ENCODE peak calls at places on chromosome 6, in eight cellular contexts. One of them, this sample, is unnamed.

GRCh38 chr6:2799936-2800527 is 34.8 kb downstream of the WRNIP1 start:
- DNase-seq in tibial nerve: no peak
- DNase-seq in pancreas: no peak
- DNase-seq in activated CD8-positive, alpha-beta T cell treated with anti-CD3 and anti-CD28 coated beads for 36 hours: peak
- DNase-seq in GM12865: no peak
- DNase-seq in GM23338: no peak
- DNase-seq in heart right ventricle: no peak
- DNase-seq in mesothelial cell of epicardium: no peak
- DNase-seq in this sample: no peak

GRCh38 chr6:28220164-28221133 is 4.6 kb upstream of the ZSCAN9 start:
- DNase-seq in pancreas: no peak
- DNase-seq in tibial nerve: no peak
- DNase-seq in mesothelial cell of epicardium: no peak
- DNase-seq in GM12865: no peak
- DNase-seq in GM23338: no peak
- DNase-seq in activated CD8-positive, alpha-beta T cell treated with anti-CD3 and anti-CD28 coated beads for 36 hours: no peak
- DNase-seq in heart right ventricle: no peak
- DNase-seq in this sample: no peak

GRCh38 chr6:21767891-21768659 is 174.5 kb downstream of the SOX4 start:
- DNase-seq in tibial nerve: no peak
- DNase-seq in heart right ventricle: no peak
- DNase-seq in GM23338: no peak
- DNase-seq in pancreas: no peak
- DNase-seq in mesothelial cell of epicardium: no peak
- DNase-seq in GM12865: peak
- DNase-seq in activated CD8-positive, alpha-beta T cell treated with anti-CD3 and anti-CD28 coated beads for 36 hours: no peak
- DNase-seq in this sample: no peak

GRCh38 chr6:36809933-36810844 is 29.1 kb downstream of the CPNE5 start:
- DNase-seq in GM12865: no peak
- DNase-seq in heart right ventricle: no peak
- DNase-seq in tibial nerve: no peak
- DNase-seq in GM23338: peak
- DNase-seq in pancreas: no peak
- DNase-seq in activated CD8-positive, alpha-beta T cell treated with anti-CD3 and anti-CD28 coated beads for 36 hours: no peak
- DNase-seq in mesothelial cell of epicardium: no peak
- DNase-seq in this sample: no peak

GRCh38 chr6:138382498-138383265 is 5.0 kb downstream of the SMIM28 start:
- DNase-seq in GM23338: peak
- DNase-seq in GM12865: no peak
- DNase-seq in pancreas: no peak
- DNase-seq in mesothelial cell of epicardium: no peak
- DNase-seq in heart right ventricle: no peak
- DNase-seq in activated CD8-positive, alpha-beta T cell treated with anti-CD3 and anti-CD28 coated beads for 36 hours: no peak
- DNase-seq in tibial nerve: no peak
- DNase-seq in this sample: no peak

GRCh38 chr6:122869437-122870024 is 80.5 kb downstream of the SMPDL3A start:
- DNase-seq in mesothelial cell of epicardium: no peak
- DNase-seq in GM12865: peak
- DNase-seq in tibial nerve: no peak
- DNase-seq in heart right ventricle: peak
- DNase-seq in activated CD8-positive, alpha-beta T cell treated with anti-CD3 and anti-CD28 coated beads for 36 hours: peak
- DNase-seq in GM23338: peak
- DNase-seq in pancreas: peak
- DNase-seq in this sample: peak

GRCh38 chr6:157253699-157254098 is 69.6 kb downstream of the TMEM242 start:
- DNase-seq in pancreas: no peak
- DNase-seq in heart right ventricle: no peak
- DNase-seq in activated CD8-positive, alpha-beta T cell treated with anti-CD3 and anti-CD28 coated beads for 36 hours: no peak
- DNase-seq in tibial nerve: no peak
- DNase-seq in mesothelial cell of epicardium: no peak
- DNase-seq in GM12865: no peak
- DNase-seq in GM23338: no peak
- DNase-seq in this sample: no peak

GRCh38 chr6:91241946-91242613 is 655.2 kb upstream of the MAP3K7 start:
- DNase-seq in GM23338: no peak
- DNase-seq in heart right ventricle: no peak
- DNase-seq in pancreas: no peak
- DNase-seq in activated CD8-positive, alpha-beta T cell treated with anti-CD3 and anti-CD28 coated beads for 36 hours: no peak
- DNase-seq in GM12865: no peak
- DNase-seq in mesothelial cell of epicardium: no peak
- DNase-seq in tibial nerve: no peak
- DNase-seq in this sample: no peak

GRCh38 chr6:21596379-21597242 is 3.1 kb downstream of the SOX4 start:
- DNase-seq in mesothelial cell of epicardium: peak
- DNase-seq in heart right ventricle: peak
- DNase-seq in tibial nerve: no peak
- DNase-seq in activated CD8-positive, alpha-beta T cell treated with anti-CD3 and anti-CD28 coated beads for 36 hours: peak
- DNase-seq in GM12865: peak
- DNase-seq in pancreas: peak
- DNase-seq in GM23338: peak
- DNase-seq in this sample: peak

GRCh38 chr6:47631248-47632196 is 66.9 kb upstream of the ADGRF4 start:
- DNase-seq in GM12865: peak
- DNase-seq in mesothelial cell of epicardium: no peak
- DNase-seq in pancreas: no peak
- DNase-seq in activated CD8-positive, alpha-beta T cell treated with anti-CD3 and anti-CD28 coated beads for 36 hours: peak
- DNase-seq in GM23338: peak
- DNase-seq in heart right ventricle: no peak
- DNase-seq in tibial nerve: no peak
- DNase-seq in this sample: peak

GRCh38 chr6:157133856-157134255 is 189.5 kb downstream of the TMEM242 start:
- DNase-seq in GM23338: no peak
- DNase-seq in mesothelial cell of epicardium: no peak
- DNase-seq in heart right ventricle: no peak
- DNase-seq in GM12865: no peak
- DNase-seq in activated CD8-positive, alpha-beta T cell treated with anti-CD3 and anti-CD28 coated beads for 36 hours: no peak
- DNase-seq in tibial nerve: no peak
- DNase-seq in pancreas: no peak
- DNase-seq in this sample: no peak

GRCh38 chr6:45655630-45656422 is 278.1 kb upstream of the SUPT3H start:
- DNase-seq in activated CD8-positive, alpha-beta T cell treated with anti-CD3 and anti-CD28 coated beads for 36 hours: no peak
- DNase-seq in GM12865: no peak
- DNase-seq in tibial nerve: no peak
- DNase-seq in pancreas: no peak
- DNase-seq in heart right ventricle: no peak
- DNase-seq in mesothelial cell of epicardium: no peak
- DNase-seq in GM23338: no peak
- DNase-seq in this sample: no peak

GRCh38 chr6:160007118-160007517 is 38.2 kb downstream of the IGF2R start:
- DNase-seq in activated CD8-positive, alpha-beta T cell treated with anti-CD3 and anti-CD28 coated beads for 36 hours: no peak
- DNase-seq in mesothelial cell of epicardium: no peak
- DNase-seq in GM23338: no peak
- DNase-seq in tibial nerve: no peak
- DNase-seq in GM12865: no peak
- DNase-seq in heart right ventricle: no peak
- DNase-seq in pancreas: no peak
- DNase-seq in this sample: no peak

GRCh38 chr6:47106721-47107197 is 64.6 kb upstream of the ADGRF1 start:
- DNase-seq in tibial nerve: no peak
- DNase-seq in mesothelial cell of epicardium: no peak
- DNase-seq in GM23338: peak
- DNase-seq in pancreas: no peak
- DNase-seq in activated CD8-positive, alpha-beta T cell treated with anti-CD3 and anti-CD28 coated beads for 36 hours: no peak
- DNase-seq in heart right ventricle: no peak
- DNase-seq in GM12865: no peak
- DNase-seq in this sample: no peak

GRCh38 chr6:41560440-41561192 is 14.4 kb downstream of the FOXP4 start:
- DNase-seq in GM23338: peak
- DNase-seq in activated CD8-positive, alpha-beta T cell treated with anti-CD3 and anti-CD28 coated beads for 36 hours: peak
- DNase-seq in GM12865: peak
- DNase-seq in tibial nerve: no peak
- DNase-seq in heart right ventricle: peak
- DNase-seq in pancreas: peak
- DNase-seq in mesothelial cell of epicardium: peak
- DNase-seq in this sample: peak

GRCh38 chr6:21665101-21665435 is 71.5 kb downstream of the SOX4 start:
- DNase-seq in heart right ventricle: no peak
- DNase-seq in pancreas: no peak
- DNase-seq in GM12865: no peak
- DNase-seq in mesothelial cell of epicardium: no peak
- DNase-seq in tibial nerve: no peak
- DNase-seq in GM23338: no peak
- DNase-seq in activated CD8-positive, alpha-beta T cell treated with anti-CD3 and anti-CD28 coated beads for 36 hours: no peak
- DNase-seq in this sample: peak

GRCh38 chr6:34757687-34758274 is 476 bp downstream of the SNRPC start:
- DNase-seq in GM23338: no peak
- DNase-seq in pancreas: no peak
- DNase-seq in heart right ventricle: no peak
- DNase-seq in mesothelial cell of epicardium: no peak
- DNase-seq in activated CD8-positive, alpha-beta T cell treated with anti-CD3 and anti-CD28 coated beads for 36 hours: no peak
- DNase-seq in tibial nerve: no peak
- DNase-seq in GM12865: no peak
- DNase-seq in this sample: no peak

GRCh38 chr6:35425284-35425683 is 26.9 kb upstream of the FANCE start:
- DNase-seq in tibial nerve: no peak
- DNase-seq in activated CD8-positive, alpha-beta T cell treated with anti-CD3 and anti-CD28 coated beads for 36 hours: no peak
- DNase-seq in GM23338: no peak
- DNase-seq in mesothelial cell of epicardium: no peak
- DNase-seq in pancreas: no peak
- DNase-seq in heart right ventricle: no peak
- DNase-seq in GM12865: no peak
- DNase-seq in this sample: no peak

GRCh38 chr6:36374956-36375355 is 12.5 kb downstream of the ETV7 start:
- DNase-seq in GM23338: no peak
- DNase-seq in heart right ventricle: no peak
- DNase-seq in pancreas: no peak
- DNase-seq in activated CD8-positive, alpha-beta T cell treated with anti-CD3 and anti-CD28 coated beads for 36 hours: no peak
- DNase-seq in GM12865: no peak
- DNase-seq in tibial nerve: no peak
- DNase-seq in mesothelial cell of epicardium: no peak
- DNase-seq in this sample: no peak

DNA sequence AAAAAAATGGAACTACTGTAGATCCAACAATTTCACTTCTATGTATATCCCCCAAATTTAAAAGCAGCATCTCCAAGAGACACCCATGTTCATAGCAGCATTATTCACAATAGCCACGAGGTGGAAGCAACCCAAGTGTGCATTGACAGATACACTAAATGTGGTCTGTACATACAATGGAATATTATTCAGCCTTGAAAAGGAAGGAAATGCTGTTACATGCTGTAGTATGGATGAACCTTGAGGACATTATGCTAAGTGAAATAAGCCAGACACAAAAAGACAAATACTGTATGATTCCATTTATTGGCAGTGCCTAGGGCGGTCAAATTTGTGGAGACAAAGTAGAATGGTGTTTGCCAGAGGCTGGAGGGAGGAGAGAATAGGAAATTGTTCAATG is 34.2 kb downstream of the CAP2 start:
- DNase-seq in GM23338: no peak
- DNase-seq in heart right ventricle: no peak
- DNase-seq in tibial nerve: no peak
- DNase-seq in GM12865: no peak
- DNase-seq in activated CD8-positive, alpha-beta T cell treated with anti-CD3 and anti-CD28 coated beads for 36 hours: no peak
- DNase-seq in mesothelial cell of epicardium: no peak
- DNase-seq in pancreas: no peak
- DNase-seq in this sample: no peak
- TF ChIP-seq CTCF in GM23338: no peak
- TF ChIP-seq CTCF in heart right ventricle: no peak
- TF ChIP-seq CTCF in tibial nerve: no peak
- TF ChIP-seq CTCF in GM12865: no peak
- TF ChIP-seq CTCF in activated CD8-positive, alpha-beta T cell treated with anti-CD3 and anti-CD28 coated beads for 36 hours: no peak
- TF ChIP-seq CTCF in mesothelial cell of epicardium: no peak
- TF ChIP-seq CTCF in pancreas: no peak
- TF ChIP-seq CTCF in this sample: no peak

DNA sequence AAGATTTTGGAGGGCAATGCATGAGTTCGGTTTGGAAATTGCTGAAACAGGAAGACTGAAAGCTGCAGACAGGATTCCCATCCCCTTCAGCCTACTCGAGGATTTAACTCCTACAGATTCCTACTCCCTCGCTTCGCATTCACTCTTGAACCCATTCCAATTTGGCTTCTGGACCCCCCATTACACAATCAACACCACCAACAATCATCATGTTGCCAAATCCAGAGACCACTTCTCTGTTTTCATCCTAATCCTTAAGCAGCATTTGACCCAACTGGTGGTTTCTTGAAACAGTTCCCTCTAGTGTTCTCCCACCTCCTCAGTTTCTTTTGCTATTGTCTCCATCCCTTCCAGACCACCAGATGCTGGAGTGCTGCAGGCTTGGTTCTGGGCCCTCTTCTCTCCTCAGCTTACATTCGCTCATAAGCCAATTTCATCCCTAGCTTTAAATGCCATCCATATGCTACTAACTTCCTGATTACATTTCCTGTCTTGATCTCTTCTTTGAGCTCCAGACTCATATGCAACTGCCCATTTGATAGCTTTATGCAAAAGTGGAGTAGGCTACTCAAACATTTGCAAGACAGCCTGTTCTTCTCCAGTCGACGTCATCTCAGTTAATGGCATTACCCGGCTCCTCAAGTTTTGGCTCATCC is 66.5 kb downstream of the DTNBP1 start:
- DNase-seq in mesothelial cell of epicardium: no peak
- DNase-seq in tibial nerve: no peak
- DNase-seq in activated CD8-positive, alpha-beta T cell treated with anti-CD3 and anti-CD28 coated beads for 36 hours: no peak
- DNase-seq in heart right ventricle: no peak
- DNase-seq in GM23338: no peak
- DNase-seq in GM12865: no peak
- DNase-seq in pancreas: no peak
- DNase-seq in this sample: no peak
- TF ChIP-seq CTCF in mesothelial cell of epicardium: no peak
- TF ChIP-seq CTCF in tibial nerve: no peak
- TF ChIP-seq CTCF in activated CD8-positive, alpha-beta T cell treated with anti-CD3 and anti-CD28 coated beads for 36 hours: no peak
- TF ChIP-seq CTCF in heart right ventricle: no peak
- TF ChIP-seq CTCF in GM23338: peak
- TF ChIP-seq CTCF in GM12865: no peak
- TF ChIP-seq CTCF in pancreas: no peak
- TF ChIP-seq CTCF in this sample: no peak

GRCh38 chr6:163707385-163708355 is 293.2 kb downstream of the QKI start:
- DNase-seq in heart right ventricle: no peak
- DNase-seq in GM12865: peak
- DNase-seq in mesothelial cell of epicardium: no peak
- DNase-seq in tibial nerve: no peak
- DNase-seq in pancreas: no peak
- DNase-seq in activated CD8-positive, alpha-beta T cell treated with anti-CD3 and anti-CD28 coated beads for 36 hours: no peak
- DNase-seq in GM23338: no peak
- DNase-seq in this sample: peak
- TF ChIP-seq CTCF in heart right ventricle: no peak
- TF ChIP-seq CTCF in GM12865: peak
- TF ChIP-seq CTCF in mesothelial cell of epicardium: no peak
- TF ChIP-seq CTCF in tibial nerve: peak
- TF ChIP-seq CTCF in pancreas: no peak
- TF ChIP-seq CTCF in activated CD8-positive, alpha-beta T cell treated with anti-CD3 and anti-CD28 coated beads for 36 hours: no peak
- TF ChIP-seq CTCF in GM23338: no peak
- TF ChIP-seq CTCF in this sample: peak

DNA sequence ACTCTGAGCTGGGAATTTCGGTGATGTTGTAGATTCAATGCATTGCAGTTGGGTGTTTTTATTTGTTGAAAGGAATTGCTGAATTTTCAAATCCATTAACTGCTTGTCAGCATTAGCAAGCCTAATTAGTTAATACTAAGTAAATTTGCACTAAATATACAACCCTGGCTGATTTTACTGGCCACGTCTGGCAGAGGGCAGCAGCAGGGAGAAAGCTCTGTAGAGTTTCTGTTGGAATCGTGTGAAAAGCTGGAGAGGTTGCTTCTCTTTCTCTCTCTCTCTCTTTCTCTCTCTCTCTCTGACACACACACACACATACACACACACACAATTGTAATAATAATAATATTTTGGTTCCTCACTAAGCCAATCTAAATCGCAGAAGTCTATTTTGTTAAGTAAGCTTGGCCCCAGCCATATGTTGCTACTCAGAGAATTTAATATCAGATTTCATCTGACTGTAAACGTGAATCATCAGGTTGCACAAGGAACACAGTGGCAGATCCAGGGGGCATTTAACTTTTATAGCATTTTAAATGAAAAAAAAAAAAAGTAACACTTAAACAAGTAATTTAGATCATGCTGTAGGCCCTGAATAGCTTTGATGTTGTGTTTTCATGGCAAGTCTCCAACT is 289.5 kb downstream of the ESR1 start:
- DNase-seq in pancreas: no peak
- DNase-seq in heart right ventricle: no peak
- DNase-seq in tibial nerve: no peak
- DNase-seq in activated CD8-positive, alpha-beta T cell treated with anti-CD3 and anti-CD28 coated beads for 36 hours: no peak
- DNase-seq in GM12865: no peak
- DNase-seq in mesothelial cell of epicardium: no peak
- DNase-seq in GM23338: no peak
- DNase-seq in this sample: no peak
- TF ChIP-seq CTCF in pancreas: no peak
- TF ChIP-seq CTCF in heart right ventricle: no peak
- TF ChIP-seq CTCF in tibial nerve: no peak
- TF ChIP-seq CTCF in activated CD8-positive, alpha-beta T cell treated with anti-CD3 and anti-CD28 coated beads for 36 hours: no peak
- TF ChIP-seq CTCF in GM12865: no peak
- TF ChIP-seq CTCF in mesothelial cell of epicardium: no peak
- TF ChIP-seq CTCF in GM23338: no peak
- TF ChIP-seq CTCF in this sample: no peak

This sample was measured in GM20000.